ENCODE peak calls at places on chromosomes 6 and 20, in five cellular contexts. I, L, D, P and J are unnamed samples.

GRCh38 chr6:35603326-35604202 is 85.2 kb downstream of the FKBP5 start:
- DNase-seq in I (no peak), L (no peak), D (no peak), P (no peak), J (peak; percentile 22)

GRCh38 chr6:48844696-48845095 is 618.4 kb downstream of the MMUT start:
- DNase-seq in I (no peak), L (no peak), D (no peak), P (no peak), J (no peak)

GRCh38 chr6:131129657-131130545 is 5.4 kb upstream of the AKAP7 start:
- DNase-seq in I (no peak), L (no peak), D (no peak), P (no peak), J (no peak)

GRCh38 chr6:36676142-36677058 is 2.1 kb upstream of the CDKN1A start:
- DNase-seq in I (no peak), L (no peak), D (no peak), P (no peak), J (peak; percentile 44)

GRCh38 chr20:34268851-34269668 is 27.8 kb downstream of the ASIP start:
- DNase-seq in I (peak; percentile 27), L (peak; percentile 25), D (peak; percentile 60), P (peak; percentile 65), J (no peak)

GRCh38 chr20:7346026-7346425 is 578.5 kb downstream of the BMP2 start:
- DNase-seq in I (no peak), L (no peak), D (no peak), P (no peak), J (no peak)

GRCh38 chr20:43349841-43350240 is 107.9 kb upstream of the SRSF6 start:
- DNase-seq in I (no peak), L (no peak), D (no peak), P (no peak), J (no peak)

GRCh38 chr6:30485236-30485635 is 4.1 kb upstream of the HLA-E start:
- DNase-seq in I (no peak), L (no peak), D (no peak), P (no peak), J (no peak)

GRCh38 chr20:50070361-50070760 is 42.6 kb downstream of the UBE2V1 start:
- DNase-seq in I (no peak), L (no peak), D (no peak), P (no peak), J (no peak)

GRCh38 chr6:152634773-152635172 is 2.4 kb downstream of the SYNE1 start:
- DNase-seq in I (peak; percentile 38), L (no peak), D (no peak), P (no peak), J (no peak)

GRCh38 chr20:17939622-17940446 is 28.8 kb downstream of the SNX5 start:
- DNase-seq in I (no peak), L (no peak), D (peak; percentile 41), P (no peak), J (no peak)

GRCh38 chr6:55009114-55009513 is 162.5 kb downstream of the FAM83B start:
- DNase-seq in I (no peak), L (no peak), D (peak; percentile 54), P (no peak), J (no peak)

GRCh38 chr6:79510707-79511106 is 26.5 kb downstream of the LCA5 start:
- DNase-seq in I (no peak), L (no peak), D (no peak), P (no peak), J (no peak)

GRCh38 chr20:48294196-48294595 is 508.9 kb upstream of the SULF2 start:
- DNase-seq in I (no peak), L (no peak), D (no peak), P (no peak), J (no peak)

GRCh38 chr6:149337330-149337729 is 19.8 kb downstream of the TAB2 start:
- DNase-seq in I (no peak), L (no peak), D (no peak), P (no peak), J (no peak)

GRCh38 chr6:169232507-169232931 is 21.1 kb downstream of the THBS2 start:
- DNase-seq in I (no peak), L (no peak), D (peak; percentile 28), P (no peak), J (no peak)

GRCh38 chr6:52260634-52261033 is 16.3 kb upstream of the IL17F start:
- DNase-seq in I (no peak), L (no peak), D (no peak), P (no peak), J (no peak)

GRCh38 chr6:20509211-20509610 is 25.0 kb upstream of the CDKAL1 start:
- DNase-seq in I (no peak), L (no peak), D (no peak), P (no peak), J (no peak)

GRCh38 chr6:51678905-51679620 is 408.4 kb downstream of the PKHD1 start:
- DNase-seq in I (no peak), L (no peak), D (no peak), P (no peak), J (no peak)

GRCh38 chr6:132115714-132116366 is 164.7 kb upstream of the CCN2 start:
- DNase-seq in I (no peak), L (no peak), D (no peak), P (no peak), J (no peak)

GRCh38 chr6:144351741-144352140 is 66.6 kb downstream of the UTRN start:
- DNase-seq in I (no peak), L (no peak), D (no peak), P (no peak), J (no peak)

GRCh38 chr6:4351857-4352669 is 216.7 kb upstream of the ECI2 start:
- DNase-seq in I (no peak), L (no peak), D (no peak), P (no peak), J (peak; percentile 74)

GRCh38 chr20:56974499-56975250 is 291.8 kb downstream of the BMP7 start:
- DNase-seq in I (no peak), L (no peak), D (peak; percentile 82), P (no peak), J (peak; percentile 36)

GRCh38 chr20:2314759-2315439 is 19.1 kb downstream of the TGM3 start:
- DNase-seq in I (no peak), L (no peak), D (no peak), P (no peak), J (no peak)

GRCh38 chr20:56995635-56996075 is 270.8 kb downstream of the BMP7 start:
- DNase-seq in I (no peak), L (no peak), D (peak; percentile 76), P (no peak), J (no peak)

GRCh38 chr20:33578510-33578909 is 83.6 kb upstream of the C20orf144 start:
- DNase-seq in I (no peak), L (no peak), D (no peak), P (no peak), J (no peak)

GRCh38 chr20:4601630-4602296 is 119.9 kb upstream of the PRND start:
- DNase-seq in I (no peak), L (no peak), D (no peak), P (no peak), J (peak; percentile 69)

GRCh38 chr6:32177182-32177787 is 920 bp upstream of the RNF5 start:
- DNase-seq in I (no peak), L (no peak), D (no peak), P (no peak), J (no peak)

GRCh38 chr6:123965894-123966293 is 162.2 kb downstream of the NKAIN2 start:
- DNase-seq in I (no peak), L (no peak), D (peak; percentile 64), P (no peak), J (peak; percentile 9)

GRCh38 chr20:17647391-17648305 is 34.4 kb downstream of the RRBP1 start:
- DNase-seq in I (no peak), L (no peak), D (no peak), P (no peak), J (no peak)